ENCODE peak calls at places on chromosomes 7 and 10, in six cellular contexts. Y, K, F, Q, L and V are unnamed samples.

GRCh38 chr7:1850111-1850975 is 180.3 kb downstream of the ELFN1 start:
- DNase-seq in Y (no peak), K (no peak), F (no peak), Q (no peak), L (no peak), V (peak; percentile 55)

GRCh38 chr10:96138102-96138501 is 8.0 kb downstream of the ZNF518A start:
- DNase-seq in Y (no peak), K (peak; percentile 53), F (no peak), Q (no peak), L (no peak), V (no peak)

GRCh38 chr10:77506517-77506916 is 131.1 kb downstream of the KCNMA1 start:
- DNase-seq in Y (no peak), K (no peak), F (no peak), Q (no peak), L (no peak), V (no peak)

GRCh38 chr7:20330176-20330796 is 414 bp upstream of the ITGB8 start:
- DNase-seq in Y (peak; percentile 47), K (no peak), F (peak; percentile 52), Q (peak; percentile 36), L (peak; percentile 90), V (peak; percentile 75)

GRCh38 chr7:121603886-121604285 is 207.8 kb upstream of the FAM3C start:
- DNase-seq in Y (no peak), K (no peak), F (no peak), Q (no peak), L (no peak), V (no peak)

GRCh38 chr10:76393875-76394706 is 962.7 kb downstream of the LRMDA start:
- DNase-seq in Y (no peak), K (no peak), F (no peak), Q (no peak), L (no peak), V (no peak)

GRCh38 chr7:146296028-146296427 is 179.4 kb downstream of the CNTNAP2 start:
- DNase-seq in Y (no peak), K (no peak), F (no peak), Q (no peak), L (no peak), V (no peak)

GRCh38 chr10:103104721-103105120 is 88.4 kb downstream of the NT5C2 start:
- DNase-seq in Y (no peak), K (no peak), F (no peak), Q (no peak), L (no peak), V (no peak)

GRCh38 chr10:77325233-77325537 is 312.4 kb downstream of the KCNMA1 start:
- DNase-seq in Y (no peak), K (no peak), F (no peak), Q (no peak), L (no peak), V (no peak)

DNA sequence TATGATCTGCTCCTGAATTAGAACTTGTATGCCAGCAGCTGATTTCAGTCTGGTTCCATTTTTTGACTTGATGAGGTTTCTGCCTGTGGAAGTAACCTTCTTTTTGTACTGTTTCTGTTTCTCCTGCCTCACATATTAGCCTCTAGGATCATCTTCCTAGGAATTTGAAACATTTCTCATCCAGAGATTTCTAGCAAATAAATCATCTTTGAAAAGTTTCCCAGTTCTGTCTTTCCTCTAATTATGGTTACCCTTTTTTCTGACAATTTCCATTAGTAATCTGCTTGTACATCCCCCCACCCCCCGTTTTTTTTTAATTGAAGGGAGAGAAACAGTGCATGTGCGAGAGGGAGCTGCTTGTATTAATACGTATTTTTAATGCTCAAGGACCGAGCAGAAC is 92.2 kb downstream of the NRF1 start:
- DNase-seq in Y (no peak), K (no peak), F (no peak), Q (no peak), L (no peak), V (no peak)
- H3K4me3 ChIP-seq in Y (no peak overlapping the region), K (no peak overlapping the region), F (no peak overlapping the region), Q (no peak overlapping the region), L (no peak overlapping the region), V (no peak overlapping the region)

DNA sequence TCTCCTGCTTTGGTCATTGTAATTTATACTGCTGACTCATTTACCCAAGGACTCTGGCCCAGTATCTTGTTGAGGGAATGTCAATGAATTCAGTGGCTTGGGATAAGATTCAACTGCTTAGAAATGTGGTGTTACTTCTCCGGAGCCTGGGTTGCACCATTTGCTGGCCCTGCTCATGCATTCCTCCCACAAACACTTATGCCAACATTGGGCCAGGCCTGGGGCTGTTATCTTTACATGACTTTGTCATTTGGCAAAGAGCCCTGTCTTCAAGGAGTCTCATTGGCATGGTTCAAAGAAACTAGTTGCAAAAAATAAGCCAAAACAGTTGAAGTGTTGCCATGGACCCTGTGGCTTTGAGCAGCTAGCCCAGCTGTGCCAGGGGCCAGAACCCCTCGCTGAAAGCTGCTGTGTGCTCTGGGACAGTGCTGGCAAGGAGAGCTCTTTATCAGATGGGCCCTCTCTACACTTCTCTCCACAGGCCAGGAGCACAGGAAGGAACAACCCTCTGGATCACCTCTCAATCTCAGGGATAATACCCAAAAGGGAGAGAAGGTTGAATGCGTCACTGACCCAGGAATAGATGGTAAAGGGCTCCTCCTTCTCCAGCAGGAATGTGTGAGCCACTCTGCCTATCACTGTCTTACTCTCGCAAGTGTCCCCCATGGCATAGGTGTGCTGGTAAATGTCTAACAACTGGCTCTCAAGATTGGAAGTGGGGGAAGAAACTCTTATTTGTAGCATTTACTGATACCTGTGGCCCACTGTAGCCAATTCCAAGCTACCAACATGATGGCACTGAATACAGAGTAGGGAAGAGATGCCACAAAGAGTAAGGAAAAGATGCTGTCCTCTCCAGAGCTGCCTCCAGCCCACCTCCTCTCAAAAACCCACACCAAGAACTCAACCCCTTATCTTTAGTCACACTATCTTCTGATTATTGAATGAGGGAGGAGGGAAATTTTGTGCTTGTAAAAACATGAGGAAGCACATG is 23.5 kb upstream of the PDE1C start:
- DNase-seq in Y (no peak), K (no peak), F (no peak), Q (no peak), L (no peak), V (no peak)
- TF ChIP-seq MYC in Y (no peak), K (no peak), F (no peak), Q (no peak), L (no peak), V (no peak)

GRCh38 chr7:147483634-147484292 is 1106.8 kb upstream of the C7orf33 start:
- DNase-seq in Y (no peak), K (no peak), F (no peak), Q (no peak), L (no peak), V (no peak)
- H3K4me3 ChIP-seq in Y (no peak overlapping the region), K (no peak overlapping the region), F (no peak overlapping the region), Q (no peak overlapping the region), L (no peak overlapping the region), V (no peak overlapping the region)

GRCh38 chr10:25441270-25441669 is 266.5 kb downstream of the GPR158 start:
- DNase-seq in Y (no peak), K (no peak), F (no peak), Q (no peak), L (no peak), V (no peak)
- TF ChIP-seq MYC in Y (no peak), K (no peak), F (no peak), Q (no peak), L (no peak), V (no peak)